ENCODE peak calls at places on chromosomes 11 and 22, in five cellular contexts. U, V, F, X and Y are unnamed samples.

GRCh38 chr11:108324587-108324986 is 101.7 kb downstream of the ATM start:
- DNase-seq in V (no peak), X (no peak), U (no peak), F (no peak), Y (no peak)

GRCh38 chr11:12089473-12089872 is 20.9 kb upstream of the MICAL2 start:
- DNase-seq in U (no peak), X (no peak), F (no peak), V (no peak), Y (no peak)

GRCh38 chr11:127994736-127995135 is 592.6 kb downstream of the ETS1 start:
- DNase-seq in U (no peak), F (no peak), X (no peak), V (no peak), Y (no peak)

GRCh38 chr22:44888491-44888941 is 121.3 kb downstream of the PHF21B start:
- DNase-seq in V (no peak), X (no peak), F (no peak), U (peak), Y (no peak)

GRCh38 chr11:99934008-99934407 is 753.1 kb upstream of the ARHGAP42 start:
- DNase-seq in F (no peak), V (no peak), U (no peak), X (no peak), Y (no peak)

GRCh38 chr11:1829039-1829820 is 5.6 kb upstream of the SYT8 start:
- DNase-seq in X (no peak), F (no peak), U (no peak), V (no peak), Y (peak)

GRCh38 chr11:17366491-17366890 is 14.9 kb downstream of the NCR3LG1 start:
- DNase-seq in U (no peak), V (no peak), F (no peak), X (no peak), Y (peak)

GRCh38 chr11:65766535-65766934 is 14.2 kb downstream of the AP5B1 start:
- DNase-seq in U (no peak), X (no peak), V (no peak), F (no peak), Y (no peak)

GRCh38 chr11:59076876-59077571 is 9.1 kb upstream of the GLYATL1B start:
- DNase-seq in X (no peak), V (no peak), U (no peak), F (no peak), Y (no peak)

GRCh38 chr11:64355078-64355940 is 3.7 kb upstream of the RPS6KA4 start:
- DNase-seq in F (peak), U (peak), V (peak), X (peak), Y (peak)

GRCh38 chr11:91170711-91171110 is 947.9 kb upstream of the CHORDC1 start:
- DNase-seq in X (no peak), F (no peak), V (no peak), U (no peak), Y (no peak)

GRCh38 chr22:36796629-36797175 is 20.1 kb downstream of the PVALB start:
- DNase-seq in U (no peak), F (no peak), X (no peak), V (no peak), Y (no peak)

GRCh38 chr11:980438-981365 is 55.0 kb downstream of the AP2A2 start:
- DNase-seq in V (no peak), F (no peak), X (no peak), U (no peak), Y (peak)

GRCh38 chr11:114679505-114679904 is 1.2 kb downstream of the NXPE2 start:
- DNase-seq in X (no peak), U (no peak), V (no peak), F (no peak), Y (no peak)

GRCh38 chr11:111402411-111402810 is 23.3 kb upstream of the POU2AF1 start:
- DNase-seq in U (no peak), V (no peak), X (no peak), F (no peak), Y (peak)

GRCh38 chr11:38014405-38014804 is 1416.4 kb upstream of the RAG2 start:
- DNase-seq in X (no peak), F (no peak), V (no peak), U (no peak), Y (no peak)

GRCh38 chr11:65355776-65356393 is 1.3 kb downstream of the TIGD3 start:
- DNase-seq in F (no peak), V (no peak), X (no peak), U (no peak), Y (no peak)

GRCh38 chr11:71339178-71339881 is 87.0 kb upstream of the SHANK2 start:
- DNase-seq in U (no peak), X (no peak), V (no peak), F (no peak), Y (no peak)

GRCh38 chr11:61491736-61492395 is 16.7 kb upstream of the LRRC10B start:
- DNase-seq in F (no peak), V (no peak), X (no peak), U (no peak), Y (no peak)

GRCh38 chr11:69166186-69167115 is 10.7 kb downstream of the SMIM38 start:
- DNase-seq in U (peak), V (peak), X (peak), F (peak), Y (no peak)

GRCh38 chr11:103800406-103801114 is 235.9 kb upstream of the DDI1 start:
- DNase-seq in X (no peak), F (no peak), U (no peak), V (no peak), Y (peak)

GRCh38 chr11:121237686-121238658 is 54.6 kb upstream of the SC5D start:
- DNase-seq in U (no peak), V (no peak), F (no peak), X (no peak), Y (peak)
- TF ChIP-seq JUND in U (no peak), V (no peak), F (no peak), X (no peak), Y (no peak)

GRCh38 chr22:30206964-30207363 is 39.6 kb downstream of the LIF start:
- DNase-seq in V (peak), U (no peak), F (peak), X (peak), Y (peak)

GRCh38 chr22:30204015-30204741 is 42.4 kb downstream of the LIF start:
- DNase-seq in X (peak), U (no peak), V (no peak), F (no peak), Y (no peak)

GRCh38 chr22:30205281-30206115 is 41.1 kb downstream of the LIF start:
- DNase-seq in U (no peak), X (peak), V (no peak), F (peak), Y (no peak)

GRCh38 chr22:30202531-30203006 is 44.0 kb downstream of the LIF start:
- DNase-seq in X (no peak), U (no peak), V (no peak), F (no peak), Y (peak)

GRCh38 chr22:30204742-30205111 is 41.8 kb downstream of the LIF start:
- DNase-seq in V (no peak), F (no peak), U (no peak), X (peak), Y (no peak)
- TF ChIP-seq JUND in V (no peak), F (no peak), U (no peak), X (no peak), Y (no peak)

GRCh38 chr11:56885182-56885581 is 103.5 kb upstream of the OR5AK2 start:
- DNase-seq in U (no peak), X (peak), V (no peak), F (peak), Y (peak)

GRCh38 chr11:56887940-56888339 is 100.8 kb upstream of the OR5AK2 start:
- DNase-seq in X (no peak), V (no peak), U (no peak), F (no peak), Y (no peak)

GRCh38 chr11:56883590-56883989 is 105.1 kb upstream of the OR5AK2 start:
- DNase-seq in U (no peak), F (no peak), X (no peak), V (no peak), Y (no peak)

GRCh38 chr11:56885854-56886253 is 102.9 kb upstream of the OR5AK2 start:
- DNase-seq in U (no peak), X (no peak), F (no peak), V (no peak), Y (no peak)

DNA sequence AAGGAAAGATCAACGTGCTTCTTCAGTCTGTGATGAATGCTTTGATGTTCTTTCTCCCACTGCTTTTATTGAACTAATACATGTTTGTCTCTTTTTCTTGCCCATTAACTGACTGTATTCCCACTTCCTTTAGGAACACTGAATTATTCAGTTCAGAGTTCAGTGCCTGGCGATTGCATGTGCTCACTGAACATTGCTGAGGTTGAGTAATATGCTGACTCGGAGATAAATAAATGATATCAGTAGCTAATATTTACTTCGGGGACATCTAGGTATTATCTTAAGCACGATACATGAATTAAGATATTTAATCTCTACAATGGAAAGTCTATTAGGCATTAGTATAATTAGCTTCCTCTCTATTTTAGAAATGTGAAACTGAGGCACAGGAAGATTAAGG is 102.2 kb upstream of the OR5AK2 start:
- DNase-seq in U (no peak), V (no peak), F (no peak), X (no peak), Y (no peak)
- TF ChIP-seq JUND in U (no peak), V (no peak), F (no peak), X (no peak), Y (no peak)

GRCh38 chr22:21104126-21104691 is 58.5 kb downstream of the LRRC74B start:
- DNase-seq in V (no peak), U (no peak), F (no peak), X (no peak), Y (no peak)

GRCh38 chr22:21106000-21106399 is 60.3 kb downstream of the LRRC74B start:
- DNase-seq in U (no peak), X (no peak), V (no peak), F (no peak), Y (no peak)

GRCh38 chr22:21105294-21105693 is 59.5 kb downstream of the LRRC74B start:
- DNase-seq in F (no peak), X (no peak), U (no peak), V (no peak), Y (no peak)

GRCh38 chr22:21103633-21104032 is 57.9 kb downstream of the LRRC74B start:
- DNase-seq in V (no peak), F (no peak), X (no peak), U (no peak), Y (no peak)

DNA sequence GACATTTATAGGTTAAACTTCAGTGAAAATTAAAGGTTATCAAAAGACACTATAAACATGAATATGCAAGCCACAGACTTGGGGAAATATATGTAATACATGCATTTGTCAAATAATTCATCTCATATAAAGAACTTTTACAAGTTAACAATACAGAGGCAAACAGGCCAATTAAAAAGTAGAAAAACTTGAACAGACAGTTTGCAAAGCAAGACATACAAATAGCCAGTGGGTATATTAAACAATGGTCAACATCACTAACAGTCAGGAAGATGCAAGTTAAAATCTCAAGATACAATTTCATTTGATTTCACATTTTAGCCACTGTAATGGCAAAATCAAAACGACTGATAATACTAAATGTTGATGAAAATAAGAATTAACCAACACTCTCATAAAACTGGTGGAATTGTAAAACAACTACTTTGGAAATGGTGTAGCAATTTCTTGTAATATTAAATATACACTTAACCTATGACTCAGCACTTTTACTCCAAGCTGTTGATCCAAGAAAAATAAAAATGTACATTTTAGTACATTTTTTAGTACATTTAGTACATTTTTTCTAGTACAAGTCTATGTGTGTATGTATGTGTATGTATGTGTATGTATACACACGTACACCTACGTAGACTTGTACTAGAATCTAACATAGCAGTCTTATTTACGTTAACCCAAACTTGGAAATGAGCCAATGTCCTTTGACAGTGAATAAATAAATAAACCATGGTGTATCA is 62.8 kb downstream of the LRRC74B start:
- DNase-seq in X (no peak), U (no peak), V (no peak), F (no peak), Y (no peak)
- TF ChIP-seq JUND in X (no peak), U (no peak), V (no peak), F (no peak), Y (peak)

GRCh38 chr11:130785376-130786110 is 130.7 kb downstream of the SNX19 start:
- DNase-seq in F (no peak), V (no peak), U (no peak), X (no peak), Y (peak)
- TF ChIP-seq JUND in F (no peak), V (no peak), U (no peak), X (no peak), Y (no peak)

DNA sequence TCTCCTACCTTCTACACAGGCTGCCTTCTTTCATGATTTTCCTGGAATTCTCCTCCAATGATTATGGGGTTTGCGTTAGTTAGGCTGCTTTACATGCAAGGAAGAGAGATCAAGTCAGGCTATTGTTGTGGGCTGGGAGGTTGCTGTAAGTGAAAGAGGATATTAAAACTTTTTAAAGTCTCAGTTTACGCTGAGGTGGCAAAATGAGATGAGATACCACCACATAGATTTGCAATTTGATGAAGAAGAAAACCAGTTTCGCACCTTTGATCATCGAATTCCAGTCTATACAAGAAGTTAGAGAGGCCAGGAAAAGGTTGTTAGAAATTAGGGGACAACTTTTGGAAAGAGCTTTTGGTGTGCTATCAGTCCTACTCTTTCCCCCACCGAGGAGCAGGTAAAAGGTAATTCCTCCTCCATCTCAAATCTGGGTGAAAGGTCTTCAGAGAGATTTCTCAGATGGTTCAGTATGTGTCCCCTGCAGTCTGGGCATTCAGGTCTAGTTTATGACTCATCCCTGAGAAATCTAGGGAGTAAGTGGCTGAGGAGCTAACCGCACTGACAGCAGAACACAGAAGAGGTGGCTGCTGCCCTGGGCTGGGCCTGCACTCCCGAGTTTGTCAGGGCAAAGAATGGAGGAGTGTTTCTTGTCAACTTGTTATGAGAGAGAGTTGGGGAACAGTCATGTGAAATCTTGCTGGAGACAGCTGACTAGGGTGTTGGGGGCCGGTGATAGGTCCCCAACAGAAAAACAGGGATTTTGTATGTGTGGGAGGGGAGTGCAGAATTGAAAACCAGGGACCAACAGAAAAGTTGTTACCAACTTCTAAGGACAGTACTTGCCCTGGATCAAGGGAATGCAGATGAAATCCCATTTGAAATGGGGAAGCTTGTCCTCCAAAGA is 34.7 kb downstream of the CCDC83 start:
- DNase-seq in X (no peak), F (peak), U (peak), V (peak), Y (peak)
- TF ChIP-seq JUND in X (peak), F (no peak), U (peak), V (peak), Y (no peak)